ENCODE peak calls at places on chromosomes 11 and 22, in ten cellular contexts. One of them, this sample, is unnamed.

GRCh38 chr11:27705873-27706820 is 5.9 kb upstream of the BDNF start:
- DNase-seq in ovary: no peak
- DNase-seq in pancreas: no peak
- DNase-seq in CD8-positive, alpha-beta T cell: no peak
- DNase-seq in A549: peak; percentile 64
- DNase-seq in HL-60: no peak
- DNase-seq in hepatocyte: no peak
- DNase-seq in uterus: no peak
- DNase-seq in GM23338: peak; percentile 79
- DNase-seq in kidney: no peak
- DNase-seq in this sample: peak; percentile 46

GRCh38 chr11:113991170-113991569 is 16.3 kb downstream of the HTR3A start:
- DNase-seq in ovary: no peak
- DNase-seq in pancreas: no peak
- DNase-seq in CD8-positive, alpha-beta T cell: no peak
- DNase-seq in A549: no peak
- DNase-seq in HL-60: no peak
- DNase-seq in hepatocyte: peak; percentile 77
- DNase-seq in uterus: no peak
- DNase-seq in GM23338: peak; percentile 87
- DNase-seq in kidney: no peak
- DNase-seq in this sample: peak; percentile 51

GRCh38 chr11:117064275-117064674 is 34.0 kb downstream of the SIK3 start:
- DNase-seq in ovary: no peak
- DNase-seq in pancreas: no peak
- DNase-seq in CD8-positive, alpha-beta T cell: no peak
- DNase-seq in A549: no peak
- DNase-seq in HL-60: no peak
- DNase-seq in hepatocyte: no peak
- DNase-seq in uterus: no peak
- DNase-seq in GM23338: no peak
- DNase-seq in kidney: no peak
- DNase-seq in this sample: peak; percentile 26

GRCh38 chr22:37627091-37627490 is 12.4 kb upstream of the SH3BP1 start:
- DNase-seq in ovary: no peak
- DNase-seq in pancreas: no peak
- DNase-seq in CD8-positive, alpha-beta T cell: no peak
- DNase-seq in A549: no peak
- DNase-seq in HL-60: no peak
- DNase-seq in hepatocyte: no peak
- DNase-seq in uterus: no peak
- DNase-seq in GM23338: no peak
- DNase-seq in kidney: no peak
- DNase-seq in this sample: no peak

GRCh38 chr11:27282806-27283205 is 80.2 kb downstream of the CCDC34 start:
- DNase-seq in ovary: peak; percentile 18
- DNase-seq in pancreas: no peak
- DNase-seq in CD8-positive, alpha-beta T cell: no peak
- DNase-seq in A549: no peak
- DNase-seq in HL-60: no peak
- DNase-seq in hepatocyte: no peak
- DNase-seq in uterus: no peak
- DNase-seq in GM23338: peak; percentile 7
- DNase-seq in kidney: no peak
- DNase-seq in this sample: no peak

GRCh38 chr22:44130076-44130711 is 50.5 kb upstream of the PARVG start:
- DNase-seq in ovary: no peak
- DNase-seq in pancreas: peak; percentile 41
- DNase-seq in CD8-positive, alpha-beta T cell: no peak
- DNase-seq in A549: no peak
- DNase-seq in HL-60: no peak
- DNase-seq in hepatocyte: no peak
- DNase-seq in uterus: no peak
- DNase-seq in GM23338: no peak
- DNase-seq in kidney: peak; percentile 40
- DNase-seq in this sample: no peak

GRCh38 chr11:11070976-11071375 is 213.1 kb upstream of the ZBED5 start:
- DNase-seq in ovary: no peak
- DNase-seq in pancreas: no peak
- DNase-seq in CD8-positive, alpha-beta T cell: no peak
- DNase-seq in A549: no peak
- DNase-seq in HL-60: no peak
- DNase-seq in hepatocyte: no peak
- DNase-seq in uterus: no peak
- DNase-seq in GM23338: no peak
- DNase-seq in kidney: no peak
- DNase-seq in this sample: no peak

GRCh38 chr11:70521475-70522260 is 123.3 kb downstream of the CTTN start:
- DNase-seq in ovary: no peak
- DNase-seq in pancreas: peak; percentile 47
- DNase-seq in CD8-positive, alpha-beta T cell: no peak
- DNase-seq in A549: no peak
- DNase-seq in HL-60: no peak
- DNase-seq in hepatocyte: no peak
- DNase-seq in uterus: no peak
- DNase-seq in GM23338: no peak
- DNase-seq in kidney: peak; percentile 57
- DNase-seq in this sample: no peak

GRCh38 chr22:40739723-40740122 is 60.4 kb downstream of the MCHR1 start:
- DNase-seq in ovary: no peak
- DNase-seq in pancreas: no peak
- DNase-seq in CD8-positive, alpha-beta T cell: no peak
- DNase-seq in A549: no peak
- DNase-seq in HL-60: no peak
- DNase-seq in hepatocyte: no peak
- DNase-seq in uterus: no peak
- DNase-seq in GM23338: no peak
- DNase-seq in kidney: no peak
- DNase-seq in this sample: no peak

GRCh38 chr22:41380993-41381328 is 781 bp upstream of the TEF start:
- DNase-seq in ovary: no peak
- DNase-seq in pancreas: no peak
- DNase-seq in CD8-positive, alpha-beta T cell: no peak
- DNase-seq in A549: peak; percentile 37
- DNase-seq in HL-60: no peak
- DNase-seq in hepatocyte: peak; percentile 88
- DNase-seq in uterus: no peak
- DNase-seq in GM23338: no peak
- DNase-seq in kidney: no peak
- DNase-seq in this sample: peak; percentile 55

GRCh38 chr11:13603661-13604060 is 64.8 kb upstream of the FAR1 start:
- DNase-seq in ovary: no peak
- DNase-seq in pancreas: no peak
- DNase-seq in CD8-positive, alpha-beta T cell: no peak
- DNase-seq in A549: no peak
- DNase-seq in HL-60: no peak
- DNase-seq in hepatocyte: no peak
- DNase-seq in uterus: no peak
- DNase-seq in GM23338: no peak
- DNase-seq in kidney: no peak
- DNase-seq in this sample: no peak

GRCh38 chr11:13606701-13607100 is 61.8 kb upstream of the FAR1 start:
- DNase-seq in ovary: no peak
- DNase-seq in pancreas: no peak
- DNase-seq in CD8-positive, alpha-beta T cell: no peak
- DNase-seq in A549: no peak
- DNase-seq in HL-60: no peak
- DNase-seq in hepatocyte: no peak
- DNase-seq in uterus: no peak
- DNase-seq in GM23338: no peak
- DNase-seq in kidney: no peak
- DNase-seq in this sample: no peak

DNA sequence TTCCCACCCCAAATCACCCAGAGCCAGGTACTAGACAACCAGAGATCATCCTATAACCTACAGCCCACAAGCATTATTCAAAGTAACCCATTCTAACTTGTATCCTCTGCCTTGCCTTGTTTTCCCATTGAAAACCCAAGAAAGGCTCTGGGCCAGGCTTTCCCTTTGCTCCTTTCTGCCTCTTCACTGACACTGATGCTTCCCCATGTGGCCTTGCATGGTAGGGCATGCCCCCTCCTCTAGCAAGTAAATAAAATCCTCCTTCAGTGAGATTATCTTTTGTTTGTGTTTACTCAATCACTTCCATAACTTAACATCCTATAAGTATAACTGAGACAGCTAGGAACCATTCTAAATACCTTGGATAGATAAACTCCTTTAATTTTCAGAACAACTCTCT is 65.6 kb upstream of the FAR1 start:
- DNase-seq in ovary: no peak
- DNase-seq in pancreas: no peak
- DNase-seq in CD8-positive, alpha-beta T cell: no peak
- DNase-seq in A549: no peak
- DNase-seq in HL-60: no peak
- DNase-seq in hepatocyte: no peak
- DNase-seq in uterus: no peak
- DNase-seq in GM23338: peak; percentile 52
- DNase-seq in kidney: no peak
- DNase-seq in this sample: no peak
- TF ChIP-seq CTCF in ovary: no peak
- TF ChIP-seq CTCF in pancreas: no peak
- TF ChIP-seq CTCF in CD8-positive, alpha-beta T cell: no peak
- TF ChIP-seq CTCF in A549: no peak
- TF ChIP-seq CTCF in HL-60: no peak
- TF ChIP-seq CTCF in hepatocyte: no peak
- TF ChIP-seq CTCF in uterus: no peak
- TF ChIP-seq CTCF in GM23338: peak; percentile 45
- TF ChIP-seq CTCF in kidney: no peak
- TF ChIP-seq CTCF in this sample: no peak

DNA sequence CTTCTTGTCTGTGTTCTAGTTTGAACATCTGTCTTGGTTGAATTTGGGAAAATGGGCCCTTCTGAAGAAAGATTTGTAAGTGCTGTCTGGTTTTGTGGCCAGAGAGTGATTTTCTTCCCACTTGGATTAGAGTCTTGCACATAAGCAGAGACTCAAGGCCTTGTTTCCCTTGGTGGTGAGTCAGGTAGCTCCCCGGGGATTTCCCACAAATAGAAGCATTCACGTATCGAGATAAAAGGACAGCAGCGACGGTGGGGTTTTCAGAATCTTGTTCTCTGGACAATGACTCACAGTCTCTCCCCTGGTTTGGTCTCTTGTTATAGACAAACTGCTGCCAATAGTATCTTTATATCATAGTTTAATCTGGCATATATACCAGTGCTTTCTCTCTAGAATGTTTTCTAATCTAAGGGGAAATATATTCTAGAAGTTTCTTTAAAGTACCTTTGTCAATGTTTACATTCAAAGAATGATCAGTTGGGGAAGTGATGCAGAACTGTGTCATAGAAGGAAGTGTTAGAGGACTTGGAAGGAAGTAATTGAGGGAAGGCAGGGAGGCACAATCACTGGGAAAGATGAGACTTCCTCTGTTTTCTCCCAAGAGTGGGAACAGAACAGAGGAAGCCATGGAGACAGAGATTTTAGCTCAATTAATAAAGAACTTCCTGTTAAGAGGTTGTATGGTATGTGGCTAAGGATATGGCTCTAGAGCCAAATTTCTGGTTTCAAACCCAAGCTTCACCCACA is 18.1 kb downstream of the POLA2 start:
- DNase-seq in ovary: no peak
- DNase-seq in pancreas: no peak
- DNase-seq in CD8-positive, alpha-beta T cell: no peak
- DNase-seq in A549: peak; percentile 81
- DNase-seq in HL-60: no peak
- DNase-seq in hepatocyte: peak; percentile 88
- DNase-seq in uterus: peak; percentile 62
- DNase-seq in GM23338: no peak
- DNase-seq in kidney: no peak
- DNase-seq in this sample: peak; percentile 77
- H3K27ac ChIP-seq in ovary: no peak overlapping the region
- H3K27ac ChIP-seq in pancreas: no peak overlapping the region
- H3K27ac ChIP-seq in CD8-positive, alpha-beta T cell: no peak overlapping the region
- H3K27ac ChIP-seq in A549: peak overlapping the region; percentile 63
- H3K27ac ChIP-seq in HL-60: no peak overlapping the region
- H3K27ac ChIP-seq in hepatocyte: peak overlapping the region; percentile 88
- H3K27ac ChIP-seq in uterus: peak overlapping the region; percentile 64
- H3K27ac ChIP-seq in GM23338: peak overlapping the region; percentile 18
- H3K27ac ChIP-seq in kidney: no peak overlapping the region
- H3K27ac ChIP-seq in this sample: no peak overlapping the region

DNA sequence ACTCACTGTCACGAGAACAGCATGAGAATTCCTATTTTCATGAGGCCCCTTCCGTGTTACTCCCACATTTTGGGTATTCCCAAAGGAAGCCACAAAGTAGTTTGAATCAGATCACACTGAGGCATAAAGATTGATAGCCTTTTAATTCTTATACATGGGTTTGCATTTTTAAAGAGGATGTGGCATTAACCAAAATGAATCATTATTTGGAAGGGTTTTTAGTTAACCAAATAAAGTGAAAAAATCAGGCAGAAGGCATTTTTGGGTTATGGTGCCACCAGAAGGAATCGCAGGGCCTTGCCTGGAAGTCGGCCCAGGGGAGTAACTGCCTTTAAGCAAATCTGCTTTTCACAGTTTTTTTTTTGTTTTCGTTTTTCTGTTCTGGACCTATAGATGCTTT is 55.4 kb downstream of the HSD17B12 start:
- DNase-seq in ovary: no peak
- DNase-seq in pancreas: no peak
- DNase-seq in CD8-positive, alpha-beta T cell: no peak
- DNase-seq in A549: no peak
- DNase-seq in HL-60: no peak
- DNase-seq in hepatocyte: no peak
- DNase-seq in uterus: no peak
- DNase-seq in GM23338: peak; percentile 24
- DNase-seq in kidney: no peak
- DNase-seq in this sample: no peak
- TF ChIP-seq CTCF in ovary: no peak
- TF ChIP-seq CTCF in pancreas: no peak
- TF ChIP-seq CTCF in CD8-positive, alpha-beta T cell: no peak
- TF ChIP-seq CTCF in A549: no peak
- TF ChIP-seq CTCF in HL-60: no peak
- TF ChIP-seq CTCF in hepatocyte: no peak
- TF ChIP-seq CTCF in uterus: no peak
- TF ChIP-seq CTCF in GM23338: no peak
- TF ChIP-seq CTCF in kidney: no peak
- TF ChIP-seq CTCF in this sample: no peak

GRCh38 chr11:61895046-61895717 is 3.8 kb upstream of the FADS3 start:
- DNase-seq in ovary: no peak
- DNase-seq in pancreas: no peak
- DNase-seq in CD8-positive, alpha-beta T cell: no peak
- DNase-seq in A549: no peak
- DNase-seq in HL-60: no peak
- DNase-seq in hepatocyte: no peak
- DNase-seq in uterus: no peak
- DNase-seq in GM23338: no peak
- DNase-seq in kidney: no peak
- DNase-seq in this sample: no peak
- H3K27ac ChIP-seq in ovary: no peak overlapping the region
- H3K27ac ChIP-seq in pancreas: no peak overlapping the region
- H3K27ac ChIP-seq in CD8-positive, alpha-beta T cell: no peak overlapping the region
- H3K27ac ChIP-seq in A549: peak overlapping the region; percentile 71
- H3K27ac ChIP-seq in HL-60: no peak overlapping the region
- H3K27ac ChIP-seq in hepatocyte: no peak overlapping the region
- H3K27ac ChIP-seq in uterus: no peak overlapping the region
- H3K27ac ChIP-seq in GM23338: no peak overlapping the region
- H3K27ac ChIP-seq in kidney: no peak overlapping the region
- H3K27ac ChIP-seq in this sample: peak overlapping the region; percentile 90

This sample was measured in RWPE1.